ENCODE peak calls at places on chromosomes 5 and 9, in six cellular contexts. One of them, this sample, is unnamed.

GRCh38 chr9:26043431-26043830 is 365.2 kb upstream of the TUSC1 start:
- DNase-seq in WTC11: no peak
- DNase-seq in PC-3: no peak
- DNase-seq in stimulated activated CD8-positive, alpha-beta memory T cell treated with anti-CD3 and anti-CD28 coated beads, Interleukin-4, amount 100 ng/mL, for 1 hour: no peak
- DNase-seq in fibroblast of mammary gland: no peak
- DNase-seq in retinal pigment epithelial cell: no peak
- DNase-seq in this sample: no peak

GRCh38 chr9:104866186-104866585 is 61.8 kb downstream of the ABCA1 start:
- DNase-seq in stimulated activated CD8-positive, alpha-beta memory T cell treated with anti-CD3 and anti-CD28 coated beads, Interleukin-4, amount 100 ng/mL, for 1 hour: no peak
- DNase-seq in PC-3: peak
- DNase-seq in WTC11: no peak
- DNase-seq in fibroblast of mammary gland: peak
- DNase-seq in retinal pigment epithelial cell: no peak
- DNase-seq in this sample: no peak

GRCh38 chr5:73901045-73901444 is 275.0 kb downstream of the ARHGEF28 start:
- DNase-seq in PC-3: no peak
- DNase-seq in fibroblast of mammary gland: peak
- DNase-seq in WTC11: no peak
- DNase-seq in stimulated activated CD8-positive, alpha-beta memory T cell treated with anti-CD3 and anti-CD28 coated beads, Interleukin-4, amount 100 ng/mL, for 1 hour: no peak
- DNase-seq in retinal pigment epithelial cell: no peak
- DNase-seq in this sample: peak

GRCh38 chr5:81086881-81087281 is 126.7 kb downstream of the RASGRF2 start:
- DNase-seq in retinal pigment epithelial cell: no peak
- DNase-seq in WTC11: no peak
- DNase-seq in fibroblast of mammary gland: no peak
- DNase-seq in stimulated activated CD8-positive, alpha-beta memory T cell treated with anti-CD3 and anti-CD28 coated beads, Interleukin-4, amount 100 ng/mL, for 1 hour: no peak
- DNase-seq in PC-3: no peak
- DNase-seq in this sample: no peak

GRCh38 chr5:67152400-67152799 is 44.2 kb downstream of the CD180 start:
- DNase-seq in PC-3: no peak
- DNase-seq in stimulated activated CD8-positive, alpha-beta memory T cell treated with anti-CD3 and anti-CD28 coated beads, Interleukin-4, amount 100 ng/mL, for 1 hour: no peak
- DNase-seq in retinal pigment epithelial cell: no peak
- DNase-seq in fibroblast of mammary gland: no peak
- DNase-seq in WTC11: no peak
- DNase-seq in this sample: no peak

GRCh38 chr9:125772740-125773139 is 25.6 kb downstream of the PBX3 start:
- DNase-seq in PC-3: no peak
- DNase-seq in retinal pigment epithelial cell: no peak
- DNase-seq in stimulated activated CD8-positive, alpha-beta memory T cell treated with anti-CD3 and anti-CD28 coated beads, Interleukin-4, amount 100 ng/mL, for 1 hour: no peak
- DNase-seq in fibroblast of mammary gland: no peak
- DNase-seq in WTC11: no peak
- DNase-seq in this sample: no peak

GRCh38 chr5:33470544-33470943 is 29.8 kb downstream of the TARS1 start:
- DNase-seq in fibroblast of mammary gland: peak
- DNase-seq in retinal pigment epithelial cell: no peak
- DNase-seq in stimulated activated CD8-positive, alpha-beta memory T cell treated with anti-CD3 and anti-CD28 coated beads, Interleukin-4, amount 100 ng/mL, for 1 hour: no peak
- DNase-seq in PC-3: peak
- DNase-seq in WTC11: no peak
- DNase-seq in this sample: no peak

GRCh38 chr9:32508728-32509127 is 17.3 kb downstream of the RIGI start:
- DNase-seq in WTC11: no peak
- DNase-seq in PC-3: no peak
- DNase-seq in stimulated activated CD8-positive, alpha-beta memory T cell treated with anti-CD3 and anti-CD28 coated beads, Interleukin-4, amount 100 ng/mL, for 1 hour: no peak
- DNase-seq in fibroblast of mammary gland: no peak
- DNase-seq in retinal pigment epithelial cell: no peak
- DNase-seq in this sample: peak

GRCh38 chr5:66443462-66444130 is 152.6 kb upstream of the MAST4 start:
- DNase-seq in PC-3: no peak
- DNase-seq in retinal pigment epithelial cell: no peak
- DNase-seq in WTC11: no peak
- DNase-seq in stimulated activated CD8-positive, alpha-beta memory T cell treated with anti-CD3 and anti-CD28 coated beads, Interleukin-4, amount 100 ng/mL, for 1 hour: no peak
- DNase-seq in fibroblast of mammary gland: peak
- DNase-seq in this sample: no peak

GRCh38 chr9:79166005-79166404 is 405.8 kb upstream of the TLE4 start:
- DNase-seq in fibroblast of mammary gland: peak
- DNase-seq in WTC11: no peak
- DNase-seq in retinal pigment epithelial cell: no peak
- DNase-seq in stimulated activated CD8-positive, alpha-beta memory T cell treated with anti-CD3 and anti-CD28 coated beads, Interleukin-4, amount 100 ng/mL, for 1 hour: no peak
- DNase-seq in PC-3: peak
- DNase-seq in this sample: no peak

GRCh38 chr5:42542106-42542505 is 118.9 kb downstream of the GHR start:
- DNase-seq in WTC11: no peak
- DNase-seq in PC-3: no peak
- DNase-seq in retinal pigment epithelial cell: no peak
- DNase-seq in stimulated activated CD8-positive, alpha-beta memory T cell treated with anti-CD3 and anti-CD28 coated beads, Interleukin-4, amount 100 ng/mL, for 1 hour: no peak
- DNase-seq in fibroblast of mammary gland: no peak
- DNase-seq in this sample: no peak

GRCh38 chr5:154444559-154445421 is 1.0 kb upstream of the SAP30L start:
- DNase-seq in stimulated activated CD8-positive, alpha-beta memory T cell treated with anti-CD3 and anti-CD28 coated beads, Interleukin-4, amount 100 ng/mL, for 1 hour: no peak
- DNase-seq in retinal pigment epithelial cell: no peak
- DNase-seq in fibroblast of mammary gland: no peak
- DNase-seq in PC-3: peak
- DNase-seq in WTC11: peak
- DNase-seq in this sample: peak

GRCh38 chr5:148386041-148386440 is 2.3 kb downstream of the FBXO38 start:
- DNase-seq in PC-3: peak
- DNase-seq in retinal pigment epithelial cell: no peak
- DNase-seq in WTC11: no peak
- DNase-seq in fibroblast of mammary gland: peak
- DNase-seq in stimulated activated CD8-positive, alpha-beta memory T cell treated with anti-CD3 and anti-CD28 coated beads, Interleukin-4, amount 100 ng/mL, for 1 hour: no peak
- DNase-seq in this sample: no peak

GRCh38 chr5:102998224-102998623 is 121.7 kb downstream of the GIN1 start:
- DNase-seq in WTC11: no peak
- DNase-seq in stimulated activated CD8-positive, alpha-beta memory T cell treated with anti-CD3 and anti-CD28 coated beads, Interleukin-4, amount 100 ng/mL, for 1 hour: no peak
- DNase-seq in fibroblast of mammary gland: no peak
- DNase-seq in PC-3: peak
- DNase-seq in retinal pigment epithelial cell: no peak
- DNase-seq in this sample: no peak

GRCh38 chr5:10320793-10321192 is 13.1 kb upstream of the CMBL start:
- DNase-seq in retinal pigment epithelial cell: no peak
- DNase-seq in fibroblast of mammary gland: no peak
- DNase-seq in WTC11: no peak
- DNase-seq in stimulated activated CD8-positive, alpha-beta memory T cell treated with anti-CD3 and anti-CD28 coated beads, Interleukin-4, amount 100 ng/mL, for 1 hour: no peak
- DNase-seq in PC-3: no peak
- DNase-seq in this sample: no peak

GRCh38 chr9:129164246-129164930 is 13.7 kb downstream of the IER5L start:
- DNase-seq in retinal pigment epithelial cell: peak
- DNase-seq in WTC11: no peak
- DNase-seq in fibroblast of mammary gland: peak
- DNase-seq in stimulated activated CD8-positive, alpha-beta memory T cell treated with anti-CD3 and anti-CD28 coated beads, Interleukin-4, amount 100 ng/mL, for 1 hour: no peak
- DNase-seq in PC-3: no peak
- DNase-seq in this sample: peak

GRCh38 chr5:65907138-65907537 is 19.2 kb upstream of the ERBIN start:
- DNase-seq in fibroblast of mammary gland: no peak
- DNase-seq in retinal pigment epithelial cell: peak
- DNase-seq in stimulated activated CD8-positive, alpha-beta memory T cell treated with anti-CD3 and anti-CD28 coated beads, Interleukin-4, amount 100 ng/mL, for 1 hour: no peak
- DNase-seq in PC-3: peak
- DNase-seq in WTC11: no peak
- DNase-seq in this sample: no peak

GRCh38 chr9:35729700-35730485 is 2.1 kb downstream of the TLN1 start:
- DNase-seq in retinal pigment epithelial cell: peak
- DNase-seq in fibroblast of mammary gland: peak
- DNase-seq in stimulated activated CD8-positive, alpha-beta memory T cell treated with anti-CD3 and anti-CD28 coated beads, Interleukin-4, amount 100 ng/mL, for 1 hour: no peak
- DNase-seq in PC-3: peak
- DNase-seq in WTC11: peak
- DNase-seq in this sample: peak

GRCh38 chr9:93302586-93303257 is 118.8 kb downstream of the WNK2 start:
- DNase-seq in retinal pigment epithelial cell: peak
- DNase-seq in fibroblast of mammary gland: peak
- DNase-seq in WTC11: peak
- DNase-seq in stimulated activated CD8-positive, alpha-beta memory T cell treated with anti-CD3 and anti-CD28 coated beads, Interleukin-4, amount 100 ng/mL, for 1 hour: peak
- DNase-seq in PC-3: peak
- DNase-seq in this sample: peak

GRCh38 chr9:98536542-98537173 is 172.1 kb downstream of the GABBR2 start:
- DNase-seq in WTC11: peak
- DNase-seq in PC-3: peak
- DNase-seq in stimulated activated CD8-positive, alpha-beta memory T cell treated with anti-CD3 and anti-CD28 coated beads, Interleukin-4, amount 100 ng/mL, for 1 hour: no peak
- DNase-seq in retinal pigment epithelial cell: no peak
- DNase-seq in fibroblast of mammary gland: no peak
- DNase-seq in this sample: peak

GRCh38 chr5:8135742-8136141 is 266.8 kb downstream of the MTRR start:
- DNase-seq in PC-3: peak
- DNase-seq in retinal pigment epithelial cell: no peak
- DNase-seq in stimulated activated CD8-positive, alpha-beta memory T cell treated with anti-CD3 and anti-CD28 coated beads, Interleukin-4, amount 100 ng/mL, for 1 hour: no peak
- DNase-seq in fibroblast of mammary gland: no peak
- DNase-seq in WTC11: no peak
- DNase-seq in this sample: no peak

GRCh38 chr9:113562653-113563381 is 99.3 kb downstream of the RGS3 start:
- DNase-seq in retinal pigment epithelial cell: no peak
- DNase-seq in PC-3: no peak
- DNase-seq in WTC11: no peak
- DNase-seq in stimulated activated CD8-positive, alpha-beta memory T cell treated with anti-CD3 and anti-CD28 coated beads, Interleukin-4, amount 100 ng/mL, for 1 hour: no peak
- DNase-seq in fibroblast of mammary gland: no peak
- DNase-seq in this sample: no peak

GRCh38 chr5:73631500-73631899 is 5.5 kb downstream of the ARHGEF28 start:
- DNase-seq in fibroblast of mammary gland: no peak
- DNase-seq in WTC11: no peak
- DNase-seq in retinal pigment epithelial cell: no peak
- DNase-seq in PC-3: no peak
- DNase-seq in stimulated activated CD8-positive, alpha-beta memory T cell treated with anti-CD3 and anti-CD28 coated beads, Interleukin-4, amount 100 ng/mL, for 1 hour: no peak
- DNase-seq in this sample: no peak

GRCh38 chr5:116276952-116277351 is 192.1 kb downstream of the COMMD10 start:
- DNase-seq in WTC11: no peak
- DNase-seq in fibroblast of mammary gland: no peak
- DNase-seq in retinal pigment epithelial cell: no peak
- DNase-seq in stimulated activated CD8-positive, alpha-beta memory T cell treated with anti-CD3 and anti-CD28 coated beads, Interleukin-4, amount 100 ng/mL, for 1 hour: no peak
- DNase-seq in PC-3: no peak
- DNase-seq in this sample: no peak

GRCh38 chr5:172434246-172434645 is 20.1 kb downstream of the SH3PXD2B start:
- DNase-seq in stimulated activated CD8-positive, alpha-beta memory T cell treated with anti-CD3 and anti-CD28 coated beads, Interleukin-4, amount 100 ng/mL, for 1 hour: no peak
- DNase-seq in PC-3: no peak
- DNase-seq in WTC11: no peak
- DNase-seq in retinal pigment epithelial cell: no peak
- DNase-seq in fibroblast of mammary gland: no peak
- DNase-seq in this sample: no peak

GRCh38 chr5:10607666-10608442 is 44.0 kb downstream of the ANKRD33B start:
- DNase-seq in stimulated activated CD8-positive, alpha-beta memory T cell treated with anti-CD3 and anti-CD28 coated beads, Interleukin-4, amount 100 ng/mL, for 1 hour: no peak
- DNase-seq in PC-3: no peak
- DNase-seq in WTC11: no peak
- DNase-seq in fibroblast of mammary gland: peak
- DNase-seq in retinal pigment epithelial cell: no peak
- DNase-seq in this sample: peak

GRCh38 chr5:127959152-127959764 is 124.3 kb upstream of the SLC12A2 start:
- DNase-seq in PC-3: peak
- DNase-seq in WTC11: no peak
- DNase-seq in fibroblast of mammary gland: peak
- DNase-seq in retinal pigment epithelial cell: peak
- DNase-seq in stimulated activated CD8-positive, alpha-beta memory T cell treated with anti-CD3 and anti-CD28 coated beads, Interleukin-4, amount 100 ng/mL, for 1 hour: no peak
- DNase-seq in this sample: no peak